ENCODE peak calls at places on chromosomes 1 and 21, in eight cellular contexts. W, L, X, B, U, K, S and A are unnamed samples.

GRCh38 chr1:53625049-53625448 is 113.9 kb downstream of the GLIS1 start:
- DNase-seq in W (no peak), L (no peak), X (no peak), B (no peak), U (no peak), K (no peak), S (no peak), A (no peak)

GRCh38 chr1:187999973-188000372 is 1171.2 kb downstream of the PLA2G4A start:
- DNase-seq in W (no peak), L (no peak), X (no peak), B (no peak), U (no peak), K (no peak), S (no peak), A (no peak)

GRCh38 chr1:56375184-56375837 is 204.1 kb downstream of the PLPP3 start:
- DNase-seq in W (no peak), L (no peak), X (no peak), B (no peak), U (no peak), K (no peak), S (no peak), A (no peak)

GRCh38 chr1:167648252-167648849 is 18.3 kb downstream of the RCSD1 start:
- DNase-seq in W (no peak), L (no peak), X (no peak), B (no peak), U (no peak), K (no peak), S (no peak), A (peak)

GRCh38 chr21:39562791-39563770 is 49.7 kb upstream of the B3GALT5 start:
- DNase-seq in W (no peak), L (no peak), X (no peak), B (no peak), U (no peak), K (no peak), S (no peak), A (no peak)

GRCh38 chr1:29413661-29414060 is 177.3 kb downstream of the PTPRU start:
- DNase-seq in W (no peak), L (no peak), X (no peak), B (no peak), U (no peak), K (no peak), S (no peak), A (no peak)

GRCh38 chr1:228647523-228648444 is 87.5 kb upstream of the RHOU start:
- DNase-seq in W (no peak), L (peak), X (no peak), B (peak), U (no peak), K (no peak), S (peak), A (peak)

GRCh38 chr1:31038360-31038759 is 27.2 kb downstream of the PUM1 start:
- DNase-seq in W (no peak), L (no peak), X (no peak), B (no peak), U (no peak), K (no peak), S (no peak), A (no peak)

GRCh38 chr21:41366522-41367151 is 4.8 kb downstream of the MX2 start:
- DNase-seq in W (no peak), L (no peak), X (peak), B (peak), U (no peak), K (no peak), S (peak), A (peak)

GRCh38 chr1:93324486-93325464 is 20.9 kb upstream of the DR1 start:
- DNase-seq in W (no peak), L (peak), X (no peak), B (no peak), U (no peak), K (no peak), S (no peak), A (no peak)

GRCh38 chr1:31798433-31799195 is 17.2 kb downstream of the SPOCD1 start:
- DNase-seq in W (no peak), L (peak), X (peak), B (peak), U (no peak), K (no peak), S (peak), A (no peak)